ENCODE peak calls at places on chromosomes 5 and 9, in six cellular contexts. I is mesendoderm, D is neuronal stem cell, C is trophoblast cell, O is H9, A is mesenchymal stem cell. E is an unnamed sample.

GRCh38 chr9:127004946-127005769 is 90.6 kb downstream of the RALGPS1 start:
- DNase-seq in I (no peak), D (no peak), C (peak), O (no peak), A (peak), E (peak)

GRCh38 chr9:129394011-129394919 is 216.2 kb upstream of the IER5L start:
- DNase-seq in I (no peak), D (no peak), C (no peak), O (no peak), A (no peak), E (no peak)

GRCh38 chr9:16028516-16028915 is 475.7 kb downstream of the CCDC171 start:
- DNase-seq in I (no peak), D (no peak), C (peak), O (no peak), A (peak), E (peak)

GRCh38 chr9:133863193-133863592 is 125.0 kb upstream of the SARDH start:
- DNase-seq in I (no peak), D (no peak), C (peak), O (no peak), A (no peak), E (no peak)

GRCh38 chr9:125850763-125851162 is 103.6 kb downstream of the PBX3 start:
- DNase-seq in I (peak), D (no peak), C (no peak), O (no peak), A (no peak), E (no peak)

GRCh38 chr5:170520319-170520718 is 16.5 kb downstream of the KCNIP1 start:
- DNase-seq in I (no peak), D (no peak), C (no peak), O (no peak), A (peak), E (no peak)

GRCh38 chr9:96376926-96377874 is 6.3 kb downstream of the SLC35D2 start:
- DNase-seq in I (peak), D (no peak), C (no peak), O (no peak), A (peak), E (peak)

GRCh38 chr9:124251188-124251587 is 6.6 kb upstream of the NEK6 start:
- DNase-seq in I (no peak), D (no peak), C (no peak), O (no peak), A (no peak), E (no peak)

GRCh38 chr9:108761530-108762347 is 94.0 kb downstream of the ACTL7B start:
- DNase-seq in I (peak), D (peak), C (peak), O (peak), A (peak), E (peak)

GRCh38 chr9:8652282-8652681 is 852.7 kb upstream of the DMAC1 start:
- DNase-seq in I (no peak), D (no peak), C (no peak), O (no peak), A (no peak), E (no peak)

GRCh38 chr5:97071101-97071500 is 71.3 kb downstream of the LIX1 start:
- DNase-seq in I (no peak), D (no peak), C (no peak), O (no peak), A (peak), E (peak)

GRCh38 chr9:82133973-82134372 is 145.4 kb downstream of the SPATA31D1 start:
- DNase-seq in I (no peak), D (no peak), C (no peak), O (no peak), A (no peak), E (peak)

GRCh38 chr9:115923903-115924668 is 229.5 kb upstream of the PAPPA start:
- DNase-seq in I (no peak), D (no peak), C (no peak), O (no peak), A (peak), E (peak)

GRCh38 chr5:37888476-37888875 is 48.6 kb upstream of the GDNF start:
- DNase-seq in I (no peak), D (no peak), C (no peak), O (no peak), A (peak), E (peak)

GRCh38 chr9:78032599-78033457 is 1.2 kb upstream of the GNAQ start:
- DNase-seq in I (peak), D (no peak), C (no peak), O (no peak), A (no peak), E (no peak)

GRCh38 chr5:14801792-14802191 is 69.8 kb downstream of the ANKH start:
- DNase-seq in I (no peak), D (no peak), C (no peak), O (no peak), A (no peak), E (no peak)

GRCh38 chr5:17224858-17225436 is 7.5 kb downstream of the BASP1 start:
- DNase-seq in I (no peak), D (no peak), C (no peak), O (no peak), A (peak), E (peak)

GRCh38 chr9:16726718-16727451 is 143.6 kb downstream of the BNC2 start:
- DNase-seq in I (peak), D (peak), C (peak), O (peak), A (peak), E (peak)

GRCh38 chr5:8436919-8437318 is 568.0 kb downstream of the MTRR start:
- DNase-seq in I (no peak), D (peak), C (no peak), O (no peak), A (no peak), E (no peak)

GRCh38 chr9:546797-547223 is 294.7 kb upstream of the DMRT1 start:
- DNase-seq in I (peak), D (peak), C (no peak), O (peak), A (no peak), E (no peak)

DNA sequence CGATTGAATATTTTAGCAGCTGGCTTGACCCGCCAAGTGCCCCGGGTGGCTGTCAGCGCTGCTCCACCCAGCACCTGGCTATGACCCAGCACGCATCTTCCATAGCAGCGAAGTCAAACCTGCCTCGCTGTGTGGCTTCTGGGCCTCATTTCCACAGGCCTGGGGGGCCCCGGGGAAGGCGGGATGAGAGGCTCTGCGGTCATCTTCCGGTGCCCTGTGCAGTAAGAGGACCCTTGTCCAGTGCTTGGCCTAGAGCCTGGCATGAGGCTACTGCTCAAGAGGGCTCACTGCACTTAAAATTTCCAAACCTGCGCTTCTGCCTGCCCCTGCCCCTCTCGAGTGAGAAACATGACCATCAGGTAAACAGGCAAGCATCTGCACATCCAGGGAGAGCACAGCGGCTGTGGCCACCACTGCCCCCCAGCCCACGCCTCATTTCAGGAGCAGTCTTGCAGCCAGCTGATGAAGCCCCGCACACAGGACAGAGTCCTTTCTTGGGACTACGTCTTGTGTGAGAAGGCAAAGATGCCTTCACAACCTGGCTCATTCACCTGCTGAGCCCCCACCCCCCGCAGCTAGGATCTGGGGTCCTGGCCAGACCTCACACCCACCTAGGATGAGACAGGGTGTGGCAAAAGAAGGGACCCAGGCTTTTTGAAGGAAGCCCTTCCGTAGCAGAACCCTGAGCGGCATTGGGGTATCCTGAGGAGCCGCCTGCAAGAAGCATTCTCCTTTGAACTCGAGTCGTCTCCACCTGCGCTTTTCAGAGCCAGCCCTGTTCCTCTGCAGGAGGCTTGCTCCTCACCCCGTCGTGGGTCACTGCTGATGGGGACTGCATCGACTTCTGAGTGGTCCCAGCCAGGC is 69.4 kb upstream of the UNC5A start:
- DNase-seq in I (no peak), D (no peak), C (no peak), O (peak), A (no peak), E (no peak)
- H2AK5ac ChIP-seq in I (no peak), D (peak), C (no peak), O (no peak), A (no peak), E (no peak)

GRCh38 chr9:137218754-137219271 is 3.2 kb downstream of the RNF208 start:
- DNase-seq in I (peak), D (no peak), C (peak), O (no peak), A (peak), E (peak)
- H2AK5ac ChIP-seq in I (no peak), D (no peak), C (no peak), O (no peak), A (no peak), E (no peak)

GRCh38 chr5:60368100-60368499 is 331.9 kb downstream of the DEPDC1B start:
- DNase-seq in I (peak), D (no peak), C (peak), O (no peak), A (no peak), E (no peak)

GRCh38 chr5:60371065-60371464 is 328.9 kb downstream of the DEPDC1B start:
- DNase-seq in I (no peak), D (no peak), C (no peak), O (no peak), A (no peak), E (no peak)

GRCh38 chr5:60366489-60366888 is 333.5 kb downstream of the DEPDC1B start:
- DNase-seq in I (no peak), D (no peak), C (no peak), O (no peak), A (no peak), E (no peak)

GRCh38 chr5:60370508-60370907 is 329.5 kb downstream of the DEPDC1B start:
- DNase-seq in I (no peak), D (no peak), C (no peak), O (no peak), A (no peak), E (no peak)

GRCh38 chr5:60369391-60369790 is 330.6 kb downstream of the DEPDC1B start:
- DNase-seq in I (no peak), D (no peak), C (no peak), O (no peak), A (no peak), E (no peak)
- H2AK5ac ChIP-seq in I (no peak), D (no peak), C (no peak), O (no peak), A (no peak), E (no peak)

GRCh38 chr5:134458676-134459403 is 47.2 kb upstream of the CDKN2AIPNL start:
- DNase-seq in I (no peak), D (no peak), C (no peak), O (no peak), A (no peak), E (no peak)

GRCh38 chr5:134459491-134459890 is 47.8 kb upstream of the CDKN2AIPNL start:
- DNase-seq in I (no peak), D (no peak), C (no peak), O (no peak), A (no peak), E (no peak)

GRCh38 chr5:134457801-134458200 is 46.1 kb upstream of the CDKN2AIPNL start:
- DNase-seq in I (no peak), D (no peak), C (no peak), O (no peak), A (no peak), E (no peak)

GRCh38 chr5:134456825-134457224 is 45.1 kb upstream of the CDKN2AIPNL start:
- DNase-seq in I (no peak), D (no peak), C (no peak), O (no peak), A (no peak), E (no peak)

DNA sequence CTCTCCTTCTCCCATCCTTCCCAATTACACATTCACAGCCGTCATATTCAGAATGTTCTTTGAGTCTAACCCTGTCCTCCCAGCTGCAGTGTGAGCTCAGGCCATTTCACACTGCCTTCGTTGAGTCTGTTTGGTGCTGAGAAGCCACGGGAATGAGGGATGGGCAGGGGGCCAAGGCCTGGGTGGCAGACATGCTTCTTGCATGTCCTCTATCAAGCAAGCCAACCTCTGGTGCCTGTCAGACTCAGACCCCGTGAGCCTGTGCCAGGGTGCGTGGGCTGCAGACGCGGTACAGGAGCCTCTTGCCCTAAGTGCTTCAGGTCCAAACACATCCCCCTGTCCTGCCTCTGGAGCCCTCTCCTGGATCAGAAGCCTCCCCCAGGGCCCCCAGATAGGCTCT is 46.6 kb upstream of the CDKN2AIPNL start:
- DNase-seq in I (no peak), D (no peak), C (no peak), O (no peak), A (peak), E (peak)
- H2AK5ac ChIP-seq in I (no peak), D (no peak), C (no peak), O (no peak), A (no peak), E (no peak)

GRCh38 chr9:109905472-109905871 is 125.5 kb downstream of the PALM2AKAP2 start:
- DNase-seq in I (no peak), D (no peak), C (no peak), O (no peak), A (no peak), E (no peak)
- H2AK5ac ChIP-seq in I (no peak), D (no peak), C (no peak), O (no peak), A (no peak), E (peak)

GRCh38 chr9:137307255-137308101 is 5.4 kb upstream of the NRARP start:
- DNase-seq in I (no peak), D (no peak), C (no peak), O (peak), A (no peak), E (no peak)
- H2AK5ac ChIP-seq in I (no peak), D (peak), C (no peak), O (no peak), A (no peak), E (no peak)

DNA sequence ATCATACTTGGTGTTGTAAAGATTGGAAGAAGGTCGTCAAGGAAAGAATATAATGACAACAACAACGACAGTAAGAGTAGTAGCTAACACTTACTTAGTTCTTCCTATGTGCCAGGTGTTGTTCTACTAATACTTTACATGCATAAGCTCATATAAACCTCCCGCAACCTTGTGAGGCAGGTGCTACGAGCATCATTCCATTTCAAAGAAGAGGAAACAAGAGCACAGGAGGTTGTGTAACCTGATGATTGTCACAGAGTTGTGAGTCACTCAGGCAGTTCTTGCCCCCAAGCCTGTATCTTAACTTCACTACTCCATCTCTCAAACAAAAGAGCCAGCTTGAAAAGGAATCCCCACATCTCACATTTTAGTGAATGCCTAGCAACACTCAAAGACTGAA is 60.1 kb upstream of the CER1 start:
- DNase-seq in I (peak), D (no peak), C (peak), O (no peak), A (no peak), E (no peak)
- H2AK5ac ChIP-seq in I (no peak), D (no peak), C (no peak), O (no peak), A (no peak), E (no peak)

GRCh38 chr5:891117-891836 is 1.3 kb downstream of the BRD9 start:
- DNase-seq in I (peak), D (no peak), C (no peak), O (peak), A (peak), E (no peak)

GRCh38 chr5:892390-893136 is at the start of the genes BRD9 and TRIP13:
- DNase-seq in I (peak), D (peak), C (peak), O (peak), A (peak), E (peak)

GRCh38 chr5:891837-892389 is 688 bp downstream of the BRD9 start:
- DNase-seq in I (peak), D (no peak), C (no peak), O (no peak), A (peak), E (peak)

GRCh38 chr5:893137-893506 is 438 bp downstream of the TRIP13 start:
- DNase-seq in I (no peak), D (no peak), C (no peak), O (no peak), A (no peak), E (no peak)

GRCh38 chr5:893711-894110 is 1.0 kb downstream of the TRIP13 start:
- DNase-seq in I (no peak), D (no peak), C (no peak), O (no peak), A (no peak), E (no peak)
- H2AK5ac ChIP-seq in I (no peak), D (peak), C (no peak), O (no peak), A (no peak), E (peak)

E was measured in IMR-90.